ENCODE peak calls at places on chromosomes 16 and 17, in ten cellular contexts. H is astrocyte of the spinal cord; A is K562; W is LNCaP clone FGC; I is NCI-H748 treated with DMSO at 0.1 percent for 48 hours; T is sigmoid colon; Z is cardiac fibroblast; F is central memory CD4-positive, alpha-beta T cell; Q is NB4; B is BJ. R is an unnamed sample.
A peak's percentile ranks its signal among the peaks of the same experiment; 100 is the strongest.

GRCh38 chr17:5545051-5545987 is 39.0 kb downstream of the NLRP1 start:
- DNase-seq in H (no peak), A (no peak), W (no peak), I (no peak), T (no peak), Z (no peak), F (no peak), Q (no peak), B (no peak), R (no peak)

GRCh38 chr16:3769942-3770341 is 52.6 kb upstream of the TRAP1 start:
- DNase-seq in H (no peak), A (no peak), W (no peak), I (no peak), T (no peak), Z (no peak), F (no peak), Q (no peak), B (no peak), R (no peak)

GRCh38 chr17:20092973-20093626 is 83.9 kb downstream of the SPECC1 start:
- DNase-seq in H (no peak), A (no peak), W (no peak), I (peak; percentile 38), T (no peak), Z (no peak), F (no peak), Q (no peak), B (no peak), R (no peak)

GRCh38 chr16:84085774-84086173 is 31.0 kb downstream of the MBTPS1 start:
- DNase-seq in H (no peak), A (no peak), W (no peak), I (no peak), T (no peak), Z (no peak), F (no peak), Q (peak; percentile 76), B (no peak), R (peak; percentile 72)

GRCh38 chr17:73643846-73644144 is 450 bp downstream of the SDK2 start:
- DNase-seq in H (no peak), A (no peak), W (no peak), I (no peak), T (no peak), Z (no peak), F (no peak), Q (no peak), B (no peak), R (no peak)

GRCh38 chr16:74431516-74431915 is 10.2 kb upstream of the CLEC18B start:
- DNase-seq in H (no peak), A (no peak), W (no peak), I (no peak), T (no peak), Z (no peak), F (no peak), Q (no peak), B (no peak), R (no peak)

GRCh38 chr17:68512967-68513474 is 791 bp downstream of the PRKAR1A start:
- DNase-seq in H (peak; percentile 55), A (peak; percentile 55), W (no peak), I (no peak), T (peak; percentile 75), Z (peak; percentile 68), F (no peak), Q (peak; percentile 59), B (no peak), R (peak; percentile 57)

GRCh38 chr16:14181371-14182050 is 110.4 kb downstream of the MRTFB start:
- DNase-seq in H (peak; percentile 61), A (no peak), W (peak; percentile 78), I (no peak), T (no peak), Z (peak; percentile 80), F (no peak), Q (peak; percentile 60), B (peak; percentile 49), R (no peak)

GRCh38 chr16:81608515-81609209 is 164.1 kb downstream of the CMIP start:
- DNase-seq in H (peak; percentile 45), A (no peak), W (no peak), I (no peak), T (no peak), Z (peak; percentile 69), F (no peak), Q (peak; percentile 73), B (no peak), R (peak; percentile 28)

GRCh38 chr17:42989146-42989545 is 8.8 kb downstream of the RUNDC1 start:
- DNase-seq in H (no peak), A (no peak), W (no peak), I (no peak), T (no peak), Z (no peak), F (no peak), Q (no peak), B (no peak), R (no peak)

GRCh38 chr16:66226762-66227161 is 139.7 kb upstream of the CDH5 start:
- DNase-seq in H (no peak), A (no peak), W (no peak), I (no peak), T (no peak), Z (no peak), F (no peak), Q (no peak), B (no peak), R (no peak)

GRCh38 chr16:11621920-11622651 is 35.4 kb upstream of the LITAF start:
- DNase-seq in H (no peak), A (no peak), W (no peak), I (no peak), T (no peak), Z (no peak), F (peak; percentile 66), Q (no peak), B (no peak), R (no peak)

GRCh38 chr17:54933921-54934320 is 33.3 kb downstream of the TOM1L1 start:
- DNase-seq in H (no peak), A (no peak), W (no peak), I (no peak), T (no peak), Z (no peak), F (no peak), Q (no peak), B (no peak), R (no peak)

GRCh38 chr16:12010388-12011251 is 34.1 kb downstream of the SNX29 start:
- DNase-seq in H (no peak), A (no peak), W (no peak), I (no peak), T (no peak), Z (peak; percentile 38), F (no peak), Q (peak; percentile 51), B (peak; percentile 24), R (no peak)

GRCh38 chr17:10270258-10270657 is 71.9 kb upstream of the GAS7 start:
- DNase-seq in H (no peak), A (no peak), W (no peak), I (no peak), T (no peak), Z (peak; percentile 27), F (no peak), Q (no peak), B (no peak), R (no peak)

GRCh38 chr17:42647778-42648177 is 11.3 kb upstream of the TUBG2 start:
- DNase-seq in H (no peak), A (no peak), W (no peak), I (no peak), T (no peak), Z (no peak), F (no peak), Q (no peak), B (no peak), R (no peak)